ENCODE peak calls at places on chromosome 21, in nine cellular contexts. B is breast epithelium, U is left colon, E is fibroblast of mammary gland, R is iris pigment epithelial cell, D is progenitor cell of endocrine pancreas, V is Caki2, S is RPMI7951, P is GM12878. N is an unnamed sample.

GRCh38 chr21:29701676-29702075 is 238.1 kb downstream of the GRIK1 start:
- DNase-seq in D (no peak), S (no peak), U (no peak), V (no peak), R (no peak), E (no peak), P (no peak), B (no peak), N (no peak)

GRCh38 chr21:29258626-29259335 is 39.9 kb upstream of the BACH1 start:
- DNase-seq in B (no peak), R (peak), V (peak), E (peak), D (no peak), S (peak), U (no peak), P (no peak), N (no peak)

GRCh38 chr21:37532868-37533780 is 166.6 kb downstream of the DYRK1A start:
- DNase-seq in V (peak), S (peak), P (no peak), D (no peak), R (peak), U (no peak), B (no peak), E (peak), N (peak)

GRCh38 chr21:45577806-45578801 is 35.9 kb upstream of the SLC19A1 start:
- DNase-seq in R (no peak), P (no peak), D (no peak), V (no peak), S (no peak), U (no peak), B (no peak), E (no peak), N (no peak)

GRCh38 chr21:34243562-34243961 is 120.2 kb upstream of the KCNE2 start:
- DNase-seq in U (peak), B (no peak), E (peak), S (peak), R (peak), P (no peak), D (no peak), V (no peak), N (no peak)

GRCh38 chr21:31108969-31109368 is 70.7 kb upstream of the KRTAP19-8 start:
- DNase-seq in B (no peak), P (no peak), U (no peak), V (no peak), R (peak), E (peak), D (no peak), S (peak), N (no peak)

GRCh38 chr21:35005077-35005476 is 44.0 kb downstream of the RUNX1 start:
- DNase-seq in U (no peak), R (no peak), D (no peak), P (no peak), S (no peak), B (no peak), E (no peak), V (no peak), N (no peak)

GRCh38 chr21:37119421-37120218 is 46.6 kb downstream of the TTC3 start:
- DNase-seq in E (no peak), R (no peak), D (no peak), B (no peak), V (no peak), U (no peak), P (no peak), S (no peak), N (no peak)

GRCh38 chr21:35648512-35648911 is 411.8 kb downstream of the SETD4 start:
- DNase-seq in B (no peak), U (no peak), D (no peak), R (no peak), P (no peak), V (no peak), E (no peak), S (peak), N (no peak)

GRCh38 chr21:25456672-25457071 is 150.6 kb downstream of the MRPL39 start:
- DNase-seq in U (no peak), R (peak), E (no peak), D (no peak), B (no peak), V (no peak), P (peak), S (peak), N (peak)